ENCODE peak calls at places on chromosomes 16 and 17, in ten cellular contexts. T, L, U, G, B, P, K, J, O and H are unnamed samples.

GRCh38 chr17:19260958-19261357 is 23.8 kb downstream of the EPN2 start:
- DNase-seq in O (no peak), J (no peak), G (no peak), T (peak; percentile 50), K (no peak), P (no peak), U (no peak), B (no peak), L (no peak), H (no peak)

GRCh38 chr16:56626685-56627084 is 1.1 kb downstream of the MT1E start:
- DNase-seq in O (no peak), J (no peak), U (no peak), P (no peak), G (peak; percentile 21), L (no peak), B (no peak), K (no peak), T (no peak), H (no peak)

GRCh38 chr16:50741225-50741807 is 570 bp upstream of the CYLD start:
- DNase-seq in J (no peak), K (no peak), U (peak; percentile 32), T (peak; percentile 9), B (no peak), P (peak; percentile 89), L (no peak), O (peak; percentile 14), G (peak; percentile 34), H (no peak)

GRCh38 chr17:82458885-82459424 is 414 bp downstream of the NARF start:
- DNase-seq in J (no peak), T (no peak), K (no peak), O (peak; percentile 34), L (peak; percentile 32), G (no peak), B (peak; percentile 36), P (no peak), U (no peak), H (no peak)

GRCh38 chr16:30065943-30066881 is 652 bp downstream of the ALDOA start:
- DNase-seq in P (no peak), J (no peak), K (peak; percentile 35), U (no peak), O (peak; percentile 21), L (no peak), B (no peak), G (peak; percentile 75), T (peak; percentile 43), H (no peak)

GRCh38 chr17:55341432-55341831 is 76.7 kb downstream of the HLF start:
- DNase-seq in L (no peak), U (no peak), T (no peak), B (no peak), J (no peak), K (no peak), O (no peak), P (no peak), G (no peak), H (no peak)

GRCh38 chr17:4998666-4999428 is 1.1 kb downstream of the KIF1C start:
- DNase-seq in K (no peak), T (no peak), B (peak; percentile 53), J (no peak), O (peak; percentile 65), U (peak; percentile 27), L (peak; percentile 29), G (no peak), P (no peak), H (no peak)

GRCh38 chr17:30433514-30433913 is 43.7 kb upstream of the GOSR1 start:
- DNase-seq in O (no peak), J (no peak), P (no peak), G (no peak), K (no peak), U (no peak), L (no peak), B (peak; percentile 29), T (peak; percentile 68), H (peak; percentile 23)

GRCh38 chr16:2278956-2279800 is 11.3 kb upstream of the RNPS1 start:
- DNase-seq in O (no peak), U (no peak), J (no peak), T (no peak), G (no peak), K (no peak), L (no peak), B (no peak), P (no peak), H (no peak)

GRCh38 chr17:59426031-59426430 is 94.6 kb downstream of the YPEL2 start:
- DNase-seq in J (no peak), P (no peak), O (no peak), G (no peak), B (no peak), L (no peak), T (no peak), U (no peak), K (no peak), H (no peak)

GRCh38 chr16:82414476-82414875 is 212.3 kb upstream of the CDH13 start:
- DNase-seq in P (peak; percentile 90), B (no peak), G (no peak), K (no peak), L (no peak), U (no peak), T (no peak), O (no peak), J (no peak), H (no peak)

GRCh38 chr17:31690118-31690517 is 168.9 kb downstream of the COPRS start:
- DNase-seq in T (no peak), P (no peak), J (no peak), L (no peak), U (no peak), G (no peak), O (no peak), B (no peak), K (no peak), H (no peak)

GRCh38 chr17:4249452-4250029 is 14.2 kb downstream of the ANKFY1 start:
- DNase-seq in K (no peak), U (no peak), B (no peak), T (peak; percentile 69), J (no peak), P (no peak), L (no peak), G (no peak), O (no peak), H (no peak)

GRCh38 chr16:5073279-5073629 is 1.6 kb downstream of the ALG1 start:
- DNase-seq in T (no peak), L (no peak), U (no peak), B (no peak), K (no peak), J (no peak), P (no peak), O (no peak), G (no peak), H (no peak)
- H3K27ac ChIP-seq in T (no peak overlapping the region), L (no peak overlapping the region), U (no peak overlapping the region), B (no peak overlapping the region), K (no peak overlapping the region), J (no peak overlapping the region), P (no peak overlapping the region), O (no peak overlapping the region), G (no peak overlapping the region), H (no peak overlapping the region)

GRCh38 chr17:76540381-76541300 is 797 bp downstream of the PRCD start:
- DNase-seq in O (peak; percentile 91), T (peak; percentile 94), G (peak; percentile 95), J (peak; percentile 90), P (peak; percentile 97), L (peak; percentile 96), U (peak; percentile 94), B (peak; percentile 92), K (peak; percentile 91), H (peak; percentile 94)
- TF ChIP-seq CTCF in O (peak; percentile 51), T (no peak), G (peak; percentile 25), J (peak; percentile 46), P (no peak), L (no peak), U (no peak), B (no peak), K (peak; percentile 40), H (peak; percentile 31)

DNA sequence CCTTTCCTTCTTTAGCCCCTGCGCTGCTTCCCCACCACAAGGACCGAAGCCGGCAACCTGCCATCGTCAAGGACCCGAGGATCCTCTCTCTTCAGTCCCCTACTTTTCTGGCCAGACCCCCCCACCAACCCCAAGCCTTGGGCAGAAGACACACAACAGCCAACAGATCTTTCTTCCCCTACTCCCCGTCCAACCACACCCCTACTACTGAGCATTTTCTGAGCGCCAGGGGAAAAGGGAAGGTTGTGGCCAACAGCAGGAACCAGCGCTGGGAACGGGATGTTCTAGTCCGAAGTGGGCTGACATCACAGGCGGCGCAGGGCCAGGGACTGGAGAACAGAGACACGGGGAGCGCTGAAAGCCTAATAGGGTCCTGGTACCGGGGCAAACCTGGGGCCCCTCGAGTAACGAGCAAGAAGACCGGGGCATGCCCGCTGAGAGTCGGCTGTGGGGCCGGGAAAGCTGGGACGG is 528 bp downstream of the PER1 start:
- DNase-seq in K (peak; percentile 77), J (peak; percentile 83), U (peak; percentile 88), G (peak; percentile 88), L (peak; percentile 92), T (no peak), B (peak; percentile 90), P (peak; percentile 98), O (peak; percentile 91), H (peak; percentile 97)
- TF ChIP-seq POLR2A in K (no peak), J (no peak), U (peak; percentile 7), G (no peak), L (no peak), T (no peak), B (peak; percentile 25), P (peak; percentile 54), O (no peak), H (no peak)

GRCh38 chr17:48892940-48893645 is 506 bp downstream of the ATP5MC1 start:
- DNase-seq in O (no peak), U (no peak), G (no peak), P (no peak), B (no peak), T (no peak), J (no peak), K (no peak), L (no peak), H (no peak)

GRCh38 chr17:48890086-48890485 is 2.5 kb upstream of the ATP5MC1 start:
- DNase-seq in O (no peak), T (no peak), B (no peak), U (no peak), G (no peak), K (no peak), P (no peak), L (no peak), J (no peak), H (no peak)

GRCh38 chr17:48894886-48895285 is 2.3 kb downstream of the ATP5MC1 start:
- DNase-seq in G (no peak), P (no peak), B (no peak), J (no peak), L (no peak), T (no peak), K (no peak), U (no peak), O (peak; percentile 33), H (no peak)

DNA sequence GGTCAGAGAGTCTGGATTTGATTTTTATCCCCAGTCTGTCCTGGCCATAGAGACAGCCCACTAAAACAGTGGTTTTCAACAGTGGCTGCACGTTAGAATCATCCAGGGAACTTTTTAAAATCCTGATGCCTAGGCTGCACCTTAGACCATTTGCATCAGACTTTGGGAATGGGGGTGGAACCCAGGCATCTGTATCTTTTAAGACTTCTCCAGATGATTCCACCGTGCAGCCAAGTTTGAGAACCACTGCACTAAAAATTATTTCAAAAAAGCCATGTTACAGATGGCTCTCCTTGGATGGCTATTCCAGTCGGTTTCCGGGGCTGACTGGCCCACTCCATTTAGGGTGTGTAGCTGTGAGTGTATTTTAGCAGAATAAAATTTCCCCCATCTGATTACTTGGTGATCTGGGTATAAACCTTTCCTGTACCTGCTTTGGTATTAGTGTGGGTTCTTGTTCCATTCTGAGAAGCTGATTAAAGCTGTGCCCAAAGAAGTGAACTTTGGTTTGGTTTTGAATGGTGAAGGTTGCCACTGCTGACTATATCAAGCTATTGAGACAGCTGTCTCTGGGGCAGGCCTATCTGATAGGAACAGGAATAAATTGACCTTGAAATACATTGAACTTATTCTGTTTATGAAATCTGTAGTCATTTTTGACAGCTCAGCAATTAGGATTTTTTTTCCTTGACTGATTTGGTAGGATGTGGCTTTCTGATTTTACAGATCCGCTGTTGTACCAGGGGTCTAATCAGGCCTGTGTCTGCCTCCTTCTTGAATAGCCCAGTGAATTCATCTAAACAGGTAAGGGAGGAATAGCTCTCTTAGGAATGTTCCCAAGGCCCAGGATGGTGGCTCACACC is 1.3 kb downstream of the ATP5MC1 start:
- DNase-seq in B (no peak), G (no peak), L (no peak), K (no peak), O (no peak), U (no peak), T (no peak), P (no peak), J (no peak), H (no peak)
- H3K27ac ChIP-seq in B (peak overlapping the region; percentile 90), G (no peak overlapping the region), L (peak overlapping the region; percentile 80), K (peak overlapping the region; percentile 66), O (peak overlapping the region; percentile 91), U (no peak overlapping the region), T (peak overlapping the region; percentile 89), P (no peak overlapping the region), J (no peak overlapping the region), H (no peak overlapping the region)